ENCODE peak calls at places on chromosomes 6 and 20, in four cellular contexts. T is IMR-90; F is activated T-cell treated with anti-CD3 and anti-CD28 coated beads, Interleukin-2, amount 50 U/mL, for 4 hours; L is heart left ventricle. D is an unnamed sample.

GRCh38 chr6:139230421-139230840 is 61.4 kb downstream of the TXLNB start:
- DNase-seq in F (no peak), L (no peak), T (peak; percentile 46), D (no peak)

GRCh38 chr6:40302856-40303449 is 284.2 kb downstream of the LRFN2 start:
- DNase-seq in L (no peak), T (no peak), F (no peak), D (no peak)

GRCh38 chr6:14333556-14334305 is 216.2 kb downstream of the CD83 start:
- DNase-seq in L (no peak), F (no peak), T (peak; percentile 66), D (no peak)

GRCh38 chr20:49290608-49291191 is 12.8 kb upstream of the ZNFX1 start:
- DNase-seq in F (no peak), L (no peak), T (no peak), D (no peak)

GRCh38 chr6:143609501-143609900 is 68.3 kb upstream of the PHACTR2 start:
- DNase-seq in F (no peak), T (no peak), L (no peak), D (no peak)

GRCh38 chr6:34032856-34033255 is 113.0 kb downstream of the GRM4 start:
- DNase-seq in L (no peak), T (no peak), F (no peak), D (no peak)

GRCh38 chr20:51497542-51498467 is 44.7 kb downstream of the NFATC2 start:
- DNase-seq in L (peak; percentile 66), T (peak; percentile 31), F (peak; percentile 26), D (peak; percentile 50)

GRCh38 chr6:39602590-39603319 is 122.5 kb downstream of the KIF6 start:
- DNase-seq in L (no peak), F (no peak), T (no peak), D (no peak)

GRCh38 chr6:106546322-106547052 is 82.8 kb downstream of the RTN4IP1 start:
- DNase-seq in L (no peak), F (no peak), T (peak; percentile 84), D (peak; percentile 85)

GRCh38 chr6:130848945-130849344 is 21.7 kb downstream of the SMLR1 start:
- DNase-seq in T (no peak), F (no peak), L (no peak), D (no peak)

GRCh38 chr6:31531771-31532643 is 3.2 kb downstream of the MCCD1 start:
- DNase-seq in F (no peak), L (no peak), T (no peak), D (no peak)

GRCh38 chr20:37989601-37990001 is 43.7 kb downstream of the TTI1 start:
- DNase-seq in T (no peak), L (no peak), F (no peak), D (no peak)

GRCh38 chr20:17644451-17644850 is 37.6 kb downstream of the RRBP1 start:
- DNase-seq in F (no peak), T (no peak), L (peak; percentile 68), D (peak; percentile 28)

D was measured in lung microvascular endothelial cell.